ENCODE peak calls at places on chromosomes 6 and 20, in four cellular contexts. R is heart left ventricle, F is adrenal gland, M is IMR-90. Z is an unnamed sample. For H3K4me1, the result is how much of the 10 kb centered on the place peaks cover.

GRCh38 chr6:134082191-134082590 is 29.8 kb upstream of the SLC2A12 start:
- DNase-seq in R (no peak), F (no peak), M (no peak), Z (no peak)

GRCh38 chr6:125255201-125255600 is 46.6 kb downstream of the HDDC2 start:
- DNase-seq in R (no peak), F (no peak), M (peak), Z (no peak)

GRCh38 chr6:16769986-16770376 is 8.7 kb upstream of the ATXN1 start:
- DNase-seq in R (no peak), F (no peak), M (peak), Z (no peak)

GRCh38 chr6:159633196-159633595 is 59.8 kb downstream of the SOD2 start:
- DNase-seq in R (no peak), F (no peak), M (peak), Z (no peak)

GRCh38 chr6:25327372-25327771 is 48.2 kb downstream of the CARMIL1 start:
- DNase-seq in R (no peak), F (no peak), M (no peak), Z (no peak)

GRCh38 chr6:22474283-22474682 is 95.1 kb upstream of the HDGFL1 start:
- DNase-seq in R (no peak), F (no peak), M (no peak), Z (no peak)

GRCh38 chr20:41249371-41249770 is 68.2 kb downstream of the ZHX3 start:
- DNase-seq in R (peak), F (peak), M (peak), Z (peak)

GRCh38 chr20:25136643-25137559 is 55.0 kb upstream of the VSX1 start:
- DNase-seq in R (peak), F (peak), M (peak), Z (peak)

GRCh38 chr6:95489185-95489863 is 88.0 kb upstream of the MANEA start:
- DNase-seq in R (no peak), F (no peak), M (no peak), Z (no peak)

GRCh38 chr20:11769825-11770224 is 147.9 kb upstream of the BTBD3 start:
- DNase-seq in R (no peak), F (no peak), M (no peak), Z (no peak)

GRCh38 chr6:150719099-150719767 is 119.5 kb downstream of the PLEKHG1 start:
- DNase-seq in R (no peak), F (no peak), M (peak), Z (no peak)

GRCh38 chr6:18053071-18053475 is 65.6 kb upstream of the KIF13A start:
- DNase-seq in R (no peak), F (no peak), M (peak), Z (no peak)

GRCh38 chr6:24352434-24352833 is 5.4 kb downstream of the DCDC2 start:
- DNase-seq in R (no peak), F (no peak), M (no peak), Z (no peak)

GRCh38 chr6:14727494-14728395 is 518.1 kb upstream of the JARID2 start:
- DNase-seq in R (peak), F (no peak), M (no peak), Z (no peak)

GRCh38 chr6:6131492-6132109 is 124.9 kb upstream of the NRN1 start:
- DNase-seq in R (no peak), F (no peak), M (no peak), Z (no peak)

GRCh38 chr6:33692078-33692759 is 19.3 kb downstream of the UQCC2 start:
- DNase-seq in R (peak), F (peak), M (no peak), Z (no peak)

GRCh38 chr20:22052025-22052527 is 346.6 kb downstream of the PAX1 start:
- DNase-seq in R (no peak), F (no peak), M (no peak), Z (no peak)

GRCh38 chr6:124577734-124578281 is 384.4 kb upstream of the RNF217 start:
- DNase-seq in R (no peak), F (no peak), M (no peak), Z (no peak)

GRCh38 chr6:158256746-158257424 is 55.4 kb upstream of the TULP4 start:
- DNase-seq in R (no peak), F (no peak), M (no peak), Z (peak)

GRCh38 chr6:23106951-23107350 is 537.6 kb downstream of the HDGFL1 start:
- DNase-seq in R (no peak), F (no peak), M (peak), Z (no peak)

GRCh38 chr6:62528894-62529526 is 243.0 kb upstream of the KHDRBS2 start:
- DNase-seq in R (no peak), F (no peak), M (no peak), Z (no peak)

GRCh38 chr6:31572041-31572911 is at the start of gene LTA:
- DNase-seq in R (no peak), F (no peak), M (no peak), Z (no peak)
- TF ChIP-seq POLR2A in R (no peak), F (no peak), M (no peak), Z (no peak)

DNA sequence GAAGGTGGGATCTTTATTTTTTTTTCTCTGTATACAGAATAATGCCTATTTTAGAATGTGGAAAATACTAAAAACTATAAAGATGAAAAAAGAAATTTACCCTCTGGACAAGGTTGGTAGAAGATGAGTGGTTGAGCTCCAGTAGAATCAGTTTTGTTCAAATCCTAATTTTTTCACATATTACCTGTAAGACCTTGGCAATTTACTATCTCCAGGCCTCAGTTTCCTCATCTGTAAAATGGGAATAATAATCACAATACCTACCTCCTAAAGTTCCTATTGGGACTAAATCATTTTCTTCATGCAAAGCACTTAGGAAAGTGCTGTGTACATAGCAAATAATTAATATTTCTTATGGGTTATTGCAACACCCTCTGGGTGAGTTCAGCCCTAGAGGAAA is 28.4 kb downstream of the DAAM2 start:
- DNase-seq in R (no peak), F (no peak), M (no peak), Z (no peak)
- H3K27ac ChIP-seq in R (peak), F (peak), M (no peak), Z (peak)

GRCh38 chr6:35178932-35179832 is 34.6 kb upstream of the SCUBE3 start:
- DNase-seq in R (no peak), F (no peak), M (no peak), Z (no peak)
- H3K4me1 ChIP-seq in R (under half), F (under half), M (under half), Z (under half)

DNA sequence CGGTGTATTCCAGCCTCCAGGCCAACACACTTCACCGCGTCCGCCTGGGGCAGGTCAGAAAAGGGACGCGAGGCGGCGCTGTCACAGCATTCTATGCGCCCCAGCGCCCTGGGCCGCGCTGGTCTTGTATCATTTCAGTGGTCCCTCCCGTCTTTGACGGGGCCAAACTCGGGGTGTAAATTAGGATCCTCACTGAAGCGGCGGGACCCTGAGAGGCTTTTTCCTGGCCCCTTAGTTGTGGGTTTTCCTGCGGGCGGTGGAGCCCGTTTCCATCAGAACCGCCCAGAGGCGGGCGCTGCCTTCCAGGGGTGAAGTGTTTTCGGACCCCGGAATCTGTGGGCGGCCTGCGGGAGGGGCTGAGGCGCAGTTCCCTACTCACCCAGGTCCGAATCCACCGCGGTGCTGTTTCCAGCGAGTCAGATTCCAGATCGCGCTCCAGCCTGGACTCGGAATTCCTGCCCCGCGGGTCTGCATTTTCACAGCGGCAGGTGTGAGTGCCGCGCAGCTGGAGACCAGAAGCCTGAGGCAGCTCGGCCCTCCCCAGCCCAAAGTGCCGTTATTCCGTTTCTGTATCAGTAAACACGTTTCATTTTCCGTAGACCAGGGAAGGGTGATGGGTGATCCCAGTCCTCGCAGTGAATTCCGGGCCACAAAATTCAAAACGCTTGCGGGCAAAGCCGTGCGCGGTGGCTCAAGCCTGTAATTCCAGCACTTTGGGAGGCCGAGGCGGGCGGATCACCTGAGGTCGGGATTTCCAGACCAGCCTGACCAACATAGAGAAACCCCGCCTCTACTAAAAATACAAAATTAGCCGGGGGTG is 3.9 kb upstream of the MICB start:
- DNase-seq in R (peak), F (peak), M (peak), Z (peak)
- TF ChIP-seq POLR2A in R (no peak), F (no peak), M (no peak), Z (no peak)

GRCh38 chr6:2900221-2900807 is 2.8 kb downstream of the SERPINB9 start:
- DNase-seq in R (no peak), F (no peak), M (no peak), Z (no peak)
- H3K27ac ChIP-seq in R (no peak), F (no peak), M (no peak), Z (no peak)

Z was measured in gastrocnemius medialis.